ENCODE peak calls at places on chromosomes 1 and 21, in seven cellular contexts. E is mammary epithelial cell, D is endodermal cell, O is upper lobe of right lung, P is fibroblast of lung, J is PC-9, X is Panc1. V is an unnamed sample.

GRCh38 chr1:178954291-178954690 is 71.4 kb upstream of the FAM20B start:
- DNase-seq in D (no peak), O (no peak), E (no peak), J (no peak), P (no peak), X (no peak), V (no peak)

GRCh38 chr1:30191154-30191702 is 532.2 kb downstream of the MATN1 start:
- DNase-seq in O (no peak), P (peak; percentile 87), D (peak; percentile 73), X (no peak), J (peak; percentile 48), E (no peak), V (peak; percentile 17)

GRCh38 chr1:94658221-94658620 is 116.7 kb upstream of the F3 start:
- DNase-seq in D (peak; percentile 80), E (peak; percentile 34), O (no peak), J (no peak), X (no peak), P (peak; percentile 28), V (no peak)

GRCh38 chr1:206982216-206982615 is 12.0 kb upstream of the FCAMR start:
- DNase-seq in D (peak; percentile 91), P (peak; percentile 33), J (peak; percentile 46), E (peak; percentile 33), O (no peak), X (peak; percentile 22), V (no peak)

GRCh38 chr1:183370399-183371058 is 47.7 kb downstream of the NMNAT2 start:
- DNase-seq in E (no peak), P (no peak), X (no peak), J (peak; percentile 90), D (no peak), O (peak; percentile 90), V (no peak)

GRCh38 chr1:223429313-223429731 is 36.1 kb downstream of the CCDC185 start:
- DNase-seq in E (peak; percentile 86), P (no peak), X (no peak), O (no peak), J (no peak), D (no peak), V (no peak)

GRCh38 chr1:44811234-44811633 is 2.9 kb downstream of the BTBD19 start:
- DNase-seq in D (peak; percentile 47), E (no peak), X (no peak), O (peak; percentile 12), J (no peak), P (no peak), V (no peak)

GRCh38 chr1:211639500-211640361 is 35.7 kb downstream of the NEK2 start:
- DNase-seq in O (peak; percentile 16), P (peak; percentile 94), X (no peak), D (peak; percentile 44), J (peak; percentile 89), E (peak; percentile 80), V (peak; percentile 69)

GRCh38 chr1:226656201-226656600 is 82.9 kb downstream of the ITPKB start:
- DNase-seq in D (peak; percentile 76), E (no peak), P (no peak), J (no peak), O (no peak), X (no peak), V (no peak)

GRCh38 chr1:101330427-101331130 is 93.8 kb downstream of the S1PR1 start:
- DNase-seq in O (no peak), E (no peak), P (no peak), J (no peak), X (no peak), D (no peak), V (no peak)

GRCh38 chr1:37479255-37480124 is 5.1 kb downstream of the ZC3H12A start:
- DNase-seq in P (peak; percentile 83), E (peak; percentile 99), D (no peak), O (peak; percentile 97), X (no peak), J (peak; percentile 93), V (peak; percentile 65)

GRCh38 chr1:13702425-13703127 is 2.6 kb downstream of the PRDM2 start:
- DNase-seq in J (no peak), E (no peak), P (no peak), X (no peak), D (no peak), O (no peak), V (no peak)

GRCh38 chr21:40719615-40720014 is 127.3 kb downstream of the DSCAM start:
- DNase-seq in O (no peak), P (no peak), D (no peak), E (no peak), X (no peak), J (no peak), V (no peak)

GRCh38 chr1:210366767-210367166 is 38.1 kb downstream of the HHAT start:
- DNase-seq in E (peak; percentile 66), O (no peak), D (peak; percentile 65), J (peak; percentile 79), P (no peak), X (no peak), V (no peak)

GRCh38 chr1:116817582-116818064 is 63.4 kb downstream of the CD2 start:
- DNase-seq in P (peak; percentile 2), X (peak; percentile 8), D (peak; percentile 88), J (peak; percentile 76), E (peak; percentile 63), O (peak; percentile 72), V (no peak)

GRCh38 chr1:221795400-221795799 is 53.5 kb upstream of the DUSP10 start:
- DNase-seq in J (no peak), D (no peak), X (no peak), O (no peak), P (no peak), E (no peak), V (no peak)

GRCh38 chr1:12760256-12760795 is 13.2 kb upstream of the PRAMEF12 start:
- DNase-seq in D (peak; percentile 81), P (no peak), O (no peak), J (no peak), E (no peak), X (no peak), V (no peak)

GRCh38 chr1:180155202-180155682 is 573 bp downstream of the QSOX1 start:
- DNase-seq in D (peak; percentile 78), X (no peak), J (no peak), E (no peak), O (no peak), P (no peak), V (no peak)

GRCh38 chr1:201495447-201496295 is 11.3 kb downstream of the CSRP1 start:
- DNase-seq in O (peak; percentile 69), P (peak; percentile 95), X (no peak), J (no peak), D (no peak), E (no peak), V (no peak)

GRCh38 chr1:72869873-72870272 is 587.5 kb upstream of the NEGR1 start:
- DNase-seq in E (no peak), X (no peak), D (no peak), P (no peak), J (no peak), O (no peak), V (no peak)
- H3K4me3 ChIP-seq in E (no peak overlapping the region), X (no peak overlapping the region), D (no peak overlapping the region), P (no peak overlapping the region), J (no peak overlapping the region), O (no peak overlapping the region), V (no peak overlapping the region)

DNA sequence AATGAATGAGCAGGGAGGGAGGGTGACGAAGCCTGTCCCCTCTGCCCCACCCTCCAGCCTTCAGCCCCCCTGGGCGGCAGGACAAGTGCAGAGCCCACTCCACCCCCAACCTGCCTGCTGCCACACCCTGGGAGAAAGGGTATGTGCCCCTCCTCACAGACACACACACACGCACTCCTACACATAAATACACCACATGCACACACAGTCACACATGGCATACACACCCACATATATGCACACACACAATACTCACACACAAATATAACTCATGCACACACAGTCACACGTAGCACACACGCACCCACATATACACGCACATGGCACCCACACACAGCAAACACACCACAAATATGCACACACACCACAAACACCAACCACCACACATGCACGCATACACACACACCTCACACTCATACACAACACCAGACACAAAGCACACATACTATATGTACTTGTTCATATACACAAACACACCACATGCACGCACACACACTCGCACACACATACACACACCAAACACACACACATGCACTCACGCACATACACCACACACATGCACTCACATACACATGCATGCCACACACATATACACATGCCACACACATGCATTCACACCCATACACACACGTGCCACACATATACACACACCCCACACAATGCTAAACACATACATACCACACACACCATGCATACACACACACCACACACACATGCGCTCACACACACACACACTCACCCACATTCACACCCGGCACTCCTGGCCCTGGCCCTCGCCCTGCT is 16.4 kb downstream of the ITGB2 start:
- DNase-seq in P (no peak), E (no peak), D (no peak), X (no peak), J (no peak), O (no peak), V (no peak)
- H3K27me3 ChIP-seq in P (peaks cover 22% of the 10 kb centered on the region), E (no peaks in the 10 kb centered on the region), D (no peaks in the 10 kb centered on the region), X (no peaks in the 10 kb centered on the region), J (no peaks in the 10 kb centered on the region), O (no peaks in the 10 kb centered on the region), V (peaks cover 37% of the 10 kb centered on the region)

GRCh38 chr21:44299085-44299457 is 782 bp upstream of the PFKL start:
- DNase-seq in O (no peak), P (peak; percentile 34), J (no peak), D (no peak), E (no peak), X (no peak), V (no peak)

GRCh38 chr21:44296916-44297315 is 2.9 kb upstream of the PFKL start:
- DNase-seq in O (no peak), J (no peak), P (no peak), D (no peak), E (no peak), X (no peak), V (no peak)

GRCh38 chr21:44299458-44300261 is at the start of gene PFKL:
- DNase-seq in P (peak; percentile 54), D (peak; percentile 84), J (peak; percentile 38), X (no peak), O (peak; percentile 89), E (peak; percentile 66), V (no peak)

GRCh38 chr21:44297525-44298290 is 2.1 kb upstream of the PFKL start:
- DNase-seq in P (peak; percentile 82), J (peak; percentile 67), E (peak; percentile 74), D (peak; percentile 96), O (peak; percentile 91), X (peak; percentile 42), V (no peak)

GRCh38 chr21:44298301-44298700 is 1.6 kb upstream of the PFKL start:
- DNase-seq in E (peak; percentile 19), O (no peak), J (no peak), P (no peak), X (no peak), D (no peak), V (no peak)
- TF ChIP-seq CTCF in E (peak; percentile 39), O (no peak), J (no peak), P (no peak), X (no peak), D (no peak), V (peak; percentile 31)

DNA sequence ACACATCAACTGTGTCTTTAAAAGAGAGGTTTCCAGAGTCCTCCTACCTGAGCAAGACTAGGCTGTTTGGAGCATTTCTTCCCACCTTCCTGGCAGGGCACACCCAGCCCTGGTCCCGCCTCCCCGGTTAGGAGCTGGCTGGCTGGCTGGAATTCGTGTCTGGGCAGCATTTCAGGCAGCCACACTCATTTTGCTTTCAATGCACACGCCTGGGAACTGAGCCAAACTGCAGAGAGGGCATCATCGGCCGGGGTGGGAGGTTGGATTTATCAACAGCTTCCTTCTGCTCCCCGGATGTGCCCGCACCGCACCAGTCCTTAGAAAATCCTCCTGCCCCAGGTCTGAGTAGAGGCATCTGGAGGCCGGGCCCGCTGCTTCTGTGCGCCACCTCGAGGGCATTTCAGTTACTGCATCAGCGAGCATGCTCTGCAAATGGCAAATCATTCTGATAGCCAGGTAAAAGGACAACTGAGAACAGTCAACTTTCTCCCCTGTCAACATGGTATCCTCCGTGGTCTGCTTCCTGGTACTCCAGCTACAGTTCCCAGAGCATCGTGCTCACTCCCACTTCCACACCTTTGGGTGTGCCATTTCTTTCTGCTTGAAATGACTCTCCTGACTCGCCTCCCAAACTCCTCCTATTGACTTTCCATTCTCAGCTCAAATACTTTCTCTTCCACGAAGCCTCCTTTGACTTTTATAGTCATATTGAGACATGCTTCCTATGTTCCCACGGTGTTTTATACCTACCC is 20.6 kb downstream of the TCEA3 start:
- DNase-seq in P (peak; percentile 94), E (peak; percentile 100), X (peak; percentile 77), O (peak; percentile 92), D (peak; percentile 97), J (peak; percentile 92), V (peak; percentile 59)
- H3K4me3 ChIP-seq in P (no peak overlapping the region), E (peak overlapping the region; percentile 21), X (peak overlapping the region; percentile 48), O (no peak overlapping the region), D (peak overlapping the region; percentile 67), J (peak overlapping the region; percentile 25), V (no peak overlapping the region)

V was measured in BJ.